ENCODE peak calls at places on chromosomes 11 and 22, in four cellular contexts. One of them, this sample, is unnamed.

GRCh38 chr11:114438303-114438702 is 964 bp upstream of the REXO2 start:
- DNase-seq in endothelial cell: peak; percentile 8
- DNase-seq in SHP77 treated with DMSO at 0.1 percent for 48 hours: no peak
- DNase-seq in HCT116: no peak
- DNase-seq in this sample: no peak

GRCh38 chr11:115391162-115391561 is 113.1 kb downstream of the CADM1 start:
- DNase-seq in HCT116: no peak
- DNase-seq in endothelial cell: no peak
- DNase-seq in SHP77 treated with DMSO at 0.1 percent for 48 hours: no peak
- DNase-seq in this sample: no peak

GRCh38 chr11:15493921-15494630 is 379.4 kb downstream of the INSC start:
- DNase-seq in endothelial cell: no peak
- DNase-seq in HCT116: no peak
- DNase-seq in SHP77 treated with DMSO at 0.1 percent for 48 hours: peak; percentile 36
- DNase-seq in this sample: peak; percentile 79

GRCh38 chr11:60754887-60755286 is 1.8 kb upstream of the MS4A15 start:
- DNase-seq in SHP77 treated with DMSO at 0.1 percent for 48 hours: no peak
- DNase-seq in endothelial cell: no peak
- DNase-seq in HCT116: no peak
- DNase-seq in this sample: no peak

GRCh38 chr11:77967753-77968152 is 26.7 kb downstream of the INTS4 start:
- DNase-seq in SHP77 treated with DMSO at 0.1 percent for 48 hours: peak; percentile 39
- DNase-seq in endothelial cell: no peak
- DNase-seq in HCT116: no peak
- DNase-seq in this sample: peak; percentile 85

GRCh38 chr11:44823920-44824704 is 97.3 kb downstream of the TSPAN18 start:
- DNase-seq in endothelial cell: peak; percentile 78
- DNase-seq in SHP77 treated with DMSO at 0.1 percent for 48 hours: no peak
- DNase-seq in HCT116: no peak
- DNase-seq in this sample: no peak

GRCh38 chr11:95453616-95454118 is 222.7 kb upstream of the SESN3 start:
- DNase-seq in endothelial cell: no peak
- DNase-seq in HCT116: peak; percentile 6
- DNase-seq in SHP77 treated with DMSO at 0.1 percent for 48 hours: no peak
- DNase-seq in this sample: no peak

GRCh38 chr11:118417801-118418200 is 16.4 kb downstream of the ATP5MG start:
- DNase-seq in HCT116: no peak
- DNase-seq in endothelial cell: no peak
- DNase-seq in SHP77 treated with DMSO at 0.1 percent for 48 hours: no peak
- DNase-seq in this sample: no peak

GRCh38 chr11:69448471-69449284 is 32.8 kb upstream of the LINC01488 start:
- DNase-seq in endothelial cell: no peak
- DNase-seq in SHP77 treated with DMSO at 0.1 percent for 48 hours: no peak
- DNase-seq in HCT116: no peak
- DNase-seq in this sample: no peak

GRCh38 chr22:49119551-49119952 is 708.1 kb downstream of the BRD1 start:
- DNase-seq in endothelial cell: no peak
- DNase-seq in SHP77 treated with DMSO at 0.1 percent for 48 hours: no peak
- DNase-seq in HCT116: no peak
- DNase-seq in this sample: no peak

GRCh38 chr11:62771144-62772021 is at the start of gene TAF6L:
- DNase-seq in HCT116: peak; percentile 93
- DNase-seq in endothelial cell: peak; percentile 92
- DNase-seq in SHP77 treated with DMSO at 0.1 percent for 48 hours: peak; percentile 88
- DNase-seq in this sample: peak; percentile 99

GRCh38 chr22:37765498-37765897 is 42.2 kb upstream of the GCAT start:
- DNase-seq in SHP77 treated with DMSO at 0.1 percent for 48 hours: no peak
- DNase-seq in HCT116: no peak
- DNase-seq in endothelial cell: no peak
- DNase-seq in this sample: no peak

GRCh38 chr11:46697303-46697702 is 3.1 kb downstream of the ARHGAP1 start:
- DNase-seq in HCT116: no peak
- DNase-seq in SHP77 treated with DMSO at 0.1 percent for 48 hours: no peak
- DNase-seq in endothelial cell: no peak
- DNase-seq in this sample: peak; percentile 14

GRCh38 chr11:102989379-102990047 is 34.0 kb upstream of the MMP13 start:
- DNase-seq in HCT116: no peak
- DNase-seq in SHP77 treated with DMSO at 0.1 percent for 48 hours: no peak
- DNase-seq in endothelial cell: no peak
- DNase-seq in this sample: no peak

GRCh38 chr22:48592488-48592887 is 1235.2 kb downstream of the BRD1 start:
- DNase-seq in endothelial cell: no peak
- DNase-seq in SHP77 treated with DMSO at 0.1 percent for 48 hours: no peak
- DNase-seq in HCT116: no peak
- DNase-seq in this sample: no peak

GRCh38 chr11:72575533-72576170 is 98.6 kb downstream of the PDE2A start:
- DNase-seq in endothelial cell: no peak
- DNase-seq in SHP77 treated with DMSO at 0.1 percent for 48 hours: no peak
- DNase-seq in HCT116: no peak
- DNase-seq in this sample: no peak

GRCh38 chr11:14193644-14194043 is 165.3 kb downstream of the RRAS2 start:
- DNase-seq in endothelial cell: no peak
- DNase-seq in HCT116: no peak
- DNase-seq in SHP77 treated with DMSO at 0.1 percent for 48 hours: no peak
- DNase-seq in this sample: no peak

GRCh38 chr11:11570823-11571222 is 51.0 kb downstream of the GALNT18 start:
- DNase-seq in SHP77 treated with DMSO at 0.1 percent for 48 hours: no peak
- DNase-seq in endothelial cell: no peak
- DNase-seq in HCT116: no peak
- DNase-seq in this sample: no peak

GRCh38 chr11:27097538-27097937 is 56.9 kb downstream of the BBOX1 start:
- DNase-seq in SHP77 treated with DMSO at 0.1 percent for 48 hours: no peak
- DNase-seq in HCT116: no peak
- DNase-seq in endothelial cell: no peak
- DNase-seq in this sample: no peak

GRCh38 chr22:30396871-30397655 is at the start of gene SEC14L2:
- DNase-seq in SHP77 treated with DMSO at 0.1 percent for 48 hours: no peak
- DNase-seq in endothelial cell: peak; percentile 41
- DNase-seq in HCT116: peak; percentile 43
- DNase-seq in this sample: peak; percentile 59

GRCh38 chr11:104812416-104812815 is 85.8 kb downstream of the CASP12 start:
- DNase-seq in HCT116: no peak
- DNase-seq in endothelial cell: no peak
- DNase-seq in SHP77 treated with DMSO at 0.1 percent for 48 hours: no peak
- DNase-seq in this sample: no peak

GRCh38 chr11:88102595-88102929 is 72.7 kb downstream of the RAB38 start:
- DNase-seq in endothelial cell: no peak
- DNase-seq in SHP77 treated with DMSO at 0.1 percent for 48 hours: no peak
- DNase-seq in HCT116: no peak
- DNase-seq in this sample: no peak

GRCh38 chr11:111937859-111938258 is 716 bp downstream of the DIXDC1 start:
- DNase-seq in endothelial cell: no peak
- DNase-seq in HCT116: no peak
- DNase-seq in SHP77 treated with DMSO at 0.1 percent for 48 hours: no peak
- DNase-seq in this sample: no peak

GRCh38 chr22:25700996-25701815 is 40.8 kb upstream of the MYO18B start:
- DNase-seq in HCT116: no peak
- DNase-seq in endothelial cell: no peak
- DNase-seq in SHP77 treated with DMSO at 0.1 percent for 48 hours: no peak
- DNase-seq in this sample: no peak

GRCh38 chr11:29448246-29448877 is 568.5 kb downstream of the KCNA4 start:
- DNase-seq in HCT116: peak; percentile 2
- DNase-seq in SHP77 treated with DMSO at 0.1 percent for 48 hours: no peak
- DNase-seq in endothelial cell: peak; percentile 10
- DNase-seq in this sample: peak; percentile 49

GRCh38 chr22:22558972-22559603 is at the start of gene PRAME:
- DNase-seq in endothelial cell: peak; percentile 56
- DNase-seq in HCT116: peak; percentile 80
- DNase-seq in SHP77 treated with DMSO at 0.1 percent for 48 hours: peak; percentile 13
- DNase-seq in this sample: peak; percentile 88

GRCh38 chr11:113729456-113729855 is 23.3 kb upstream of the TMPRSS5 start:
- DNase-seq in HCT116: no peak
- DNase-seq in SHP77 treated with DMSO at 0.1 percent for 48 hours: no peak
- DNase-seq in endothelial cell: no peak
- DNase-seq in this sample: no peak

GRCh38 chr11:46295996-46296519 is 18.6 kb downstream of the CREB3L1 start:
- DNase-seq in SHP77 treated with DMSO at 0.1 percent for 48 hours: no peak
- DNase-seq in endothelial cell: no peak
- DNase-seq in HCT116: no peak
- DNase-seq in this sample: no peak

GRCh38 chr22:29817724-29818123 is 20.4 kb downstream of the ASCC2 start:
- DNase-seq in HCT116: no peak
- DNase-seq in endothelial cell: no peak
- DNase-seq in SHP77 treated with DMSO at 0.1 percent for 48 hours: no peak
- DNase-seq in this sample: no peak

GRCh38 chr22:23678133-23678532 is 12.7 kb upstream of the RGL4 start:
- DNase-seq in SHP77 treated with DMSO at 0.1 percent for 48 hours: no peak
- DNase-seq in endothelial cell: no peak
- DNase-seq in HCT116: no peak
- DNase-seq in this sample: no peak

GRCh38 chr22:30600925-30601324 is 6.0 kb upstream of the TCN2 start:
- DNase-seq in HCT116: no peak
- DNase-seq in endothelial cell: no peak
- DNase-seq in SHP77 treated with DMSO at 0.1 percent for 48 hours: no peak
- DNase-seq in this sample: no peak

GRCh38 chr22:36331912-36332622 is 55.7 kb downstream of the MYH9 start:
- DNase-seq in endothelial cell: peak; percentile 22
- DNase-seq in SHP77 treated with DMSO at 0.1 percent for 48 hours: peak; percentile 25
- DNase-seq in HCT116: no peak
- DNase-seq in this sample: peak; percentile 58

GRCh38 chr11:11378184-11378940 is 25.3 kb upstream of the CSNK2A3 start:
- DNase-seq in endothelial cell: no peak
- DNase-seq in SHP77 treated with DMSO at 0.1 percent for 48 hours: no peak
- DNase-seq in HCT116: no peak
- DNase-seq in this sample: no peak

GRCh38 chr11:78630155-78630554 is 55.5 kb upstream of the NARS2 start:
- DNase-seq in HCT116: no peak
- DNase-seq in SHP77 treated with DMSO at 0.1 percent for 48 hours: no peak
- DNase-seq in endothelial cell: no peak
- DNase-seq in this sample: no peak